ENCODE peak calls at places on chromosomes 2 and 18, in seven cellular contexts. B is T-helper 9 cell, Q is epithelial cell of esophagus, O is choroid plexus epithelial cell, G is HTR-8/SVneo, D is HS-27A, V is kidney tubule cell. K is an unnamed sample.

GRCh38 chr2:218123986-218124385 is 1.8 kb upstream of the CXCR2 start:
- DNase-seq in Q (no peak), V (no peak), D (no peak), B (no peak), G (no peak), O (peak; percentile 57), K (no peak)

GRCh38 chr2:176085120-176085788 is 1.5 kb upstream of the EVX2 start:
- DNase-seq in B (no peak), D (no peak), V (no peak), G (no peak), Q (no peak), O (no peak), K (no peak)

GRCh38 chr2:53096346-53096745 is 671.3 kb upstream of the CHAC2 start:
- DNase-seq in O (peak; percentile 2), G (no peak), V (peak; percentile 19), B (no peak), D (no peak), Q (no peak), K (no peak)

GRCh38 chr2:134628453-134628852 is 90.3 kb downstream of the TMEM163 start:
- DNase-seq in D (no peak), Q (peak; percentile 2), B (no peak), V (no peak), G (no peak), O (no peak), K (no peak)

GRCh38 chr2:153864022-153864421 is 7.7 kb upstream of the GALNT13 start:
- DNase-seq in D (no peak), G (no peak), V (no peak), O (no peak), Q (no peak), B (no peak), K (no peak)

GRCh38 chr2:78418041-78418440 is 607.5 kb upstream of the REG3G start:
- DNase-seq in D (no peak), O (no peak), V (no peak), Q (peak; percentile 61), G (no peak), B (no peak), K (peak; percentile 78)

GRCh38 chr2:197261808-197262226 is 48.8 kb downstream of the ANKRD44 start:
- DNase-seq in V (no peak), B (no peak), Q (no peak), O (peak; percentile 59), G (no peak), D (no peak), K (no peak)

GRCh38 chr18:415627-416612 is 84.6 kb downstream of the COLEC12 start:
- DNase-seq in D (peak; percentile 79), V (peak; percentile 81), Q (no peak), O (peak; percentile 52), B (no peak), G (no peak), K (no peak)

GRCh38 chr2:99066075-99066557 is 75.4 kb upstream of the C2orf15 start:
- DNase-seq in G (peak; percentile 52), Q (peak; percentile 70), O (peak; percentile 70), D (peak; percentile 41), B (no peak), V (peak; percentile 59), K (peak; percentile 52)